ENCODE peak calls at places on chromosomes 6 and 20, in six cellular contexts. One of them, this sample, is unnamed.

GRCh38 chr6:131948692-131949614 is 2.2 kb downstream of the CCN2 start:
- DNase-seq in GM12878: no peak
- DNase-seq in HepG2: peak; percentile 67
- DNase-seq in WTC11: no peak
- DNase-seq in K562: no peak
- DNase-seq in H1: no peak
- DNase-seq in this sample: no peak

GRCh38 chr6:43608310-43608763 is 20.7 kb downstream of the GTPBP2 start:
- DNase-seq in HepG2: peak; percentile 68
- DNase-seq in WTC11: peak; percentile 79
- DNase-seq in K562: peak; percentile 74
- DNase-seq in H1: peak; percentile 84
- DNase-seq in GM12878: peak; percentile 17
- DNase-seq in this sample: peak; percentile 92

GRCh38 chr20:48186447-48186846 is 401.2 kb upstream of the SULF2 start:
- DNase-seq in K562: no peak
- DNase-seq in WTC11: no peak
- DNase-seq in GM12878: no peak
- DNase-seq in H1: no peak
- DNase-seq in HepG2: no peak
- DNase-seq in this sample: no peak

GRCh38 chr6:170074435-170074834 is 216.4 kb downstream of the DLL1 start:
- DNase-seq in WTC11: no peak
- DNase-seq in K562: no peak
- DNase-seq in GM12878: no peak
- DNase-seq in HepG2: no peak
- DNase-seq in H1: no peak
- DNase-seq in this sample: no peak

GRCh38 chr6:170284126-170284773 is 6.6 kb downstream of the DLL1 start:
- DNase-seq in K562: no peak
- DNase-seq in GM12878: no peak
- DNase-seq in HepG2: no peak
- DNase-seq in H1: no peak
- DNase-seq in WTC11: no peak
- DNase-seq in this sample: no peak

GRCh38 chr20:11716239-11716944 is 201.3 kb upstream of the BTBD3 start:
- DNase-seq in K562: no peak
- DNase-seq in H1: no peak
- DNase-seq in WTC11: peak; percentile 29
- DNase-seq in GM12878: no peak
- DNase-seq in HepG2: peak; percentile 62
- DNase-seq in this sample: peak; percentile 89

GRCh38 chr20:5364136-5364821 is 47.5 kb upstream of the PROKR2 start:
- DNase-seq in K562: no peak
- DNase-seq in GM12878: no peak
- DNase-seq in WTC11: no peak
- DNase-seq in HepG2: no peak
- DNase-seq in H1: no peak
- DNase-seq in this sample: peak; percentile 38

GRCh38 chr6:37317312-37318038 is 36.3 kb upstream of the RNF8 start:
- DNase-seq in HepG2: no peak
- DNase-seq in H1: no peak
- DNase-seq in WTC11: no peak
- DNase-seq in GM12878: no peak
- DNase-seq in K562: no peak
- DNase-seq in this sample: no peak

GRCh38 chr6:56364482-56365313 is 117.3 kb upstream of the COL21A1 start:
- DNase-seq in K562: no peak
- DNase-seq in HepG2: no peak
- DNase-seq in H1: no peak
- DNase-seq in GM12878: no peak
- DNase-seq in WTC11: no peak
- DNase-seq in this sample: no peak

GRCh38 chr20:52422574-52423463 is 231.2 kb upstream of the ZFP64 start:
- DNase-seq in K562: no peak
- DNase-seq in GM12878: no peak
- DNase-seq in H1: no peak
- DNase-seq in WTC11: no peak
- DNase-seq in HepG2: no peak
- DNase-seq in this sample: no peak

GRCh38 chr6:18496462-18496861 is 109.3 kb downstream of the RNF144B start:
- DNase-seq in GM12878: no peak
- DNase-seq in WTC11: no peak
- DNase-seq in K562: no peak
- DNase-seq in H1: no peak
- DNase-seq in HepG2: no peak
- DNase-seq in this sample: no peak

GRCh38 chr6:72218125-72218524 is 331.8 kb downstream of the RIMS1 start:
- DNase-seq in WTC11: peak; percentile 75
- DNase-seq in K562: peak; percentile 14
- DNase-seq in GM12878: no peak
- DNase-seq in H1: peak; percentile 61
- DNase-seq in HepG2: peak; percentile 17
- DNase-seq in this sample: peak; percentile 83

GRCh38 chr6:129644567-129645015 is 65.4 kb downstream of the ARHGAP18 start:
- DNase-seq in GM12878: no peak
- DNase-seq in HepG2: peak; percentile 85
- DNase-seq in K562: no peak
- DNase-seq in H1: no peak
- DNase-seq in WTC11: no peak
- DNase-seq in this sample: no peak

GRCh38 chr20:57256205-57256604 is 10.2 kb downstream of the BMP7 start:
- DNase-seq in K562: no peak
- DNase-seq in H1: no peak
- DNase-seq in WTC11: no peak
- DNase-seq in HepG2: no peak
- DNase-seq in GM12878: no peak
- DNase-seq in this sample: no peak

GRCh38 chr6:39714802-39715201 is 10.4 kb downstream of the KIF6 start:
- DNase-seq in H1: no peak
- DNase-seq in HepG2: no peak
- DNase-seq in K562: no peak
- DNase-seq in GM12878: no peak
- DNase-seq in WTC11: no peak
- DNase-seq in this sample: no peak

GRCh38 chr6:75205776-75206334 is at the start of gene COL12A1:
- DNase-seq in GM12878: no peak
- DNase-seq in H1: peak; percentile 86
- DNase-seq in HepG2: no peak
- DNase-seq in WTC11: peak; percentile 74
- DNase-seq in K562: no peak
- DNase-seq in this sample: peak; percentile 90

GRCh38 chr20:719816-720215 is 44.2 kb upstream of the SCRT2 start:
- DNase-seq in WTC11: no peak
- DNase-seq in HepG2: no peak
- DNase-seq in K562: no peak
- DNase-seq in GM12878: no peak
- DNase-seq in H1: no peak
- DNase-seq in this sample: no peak

GRCh38 chr6:122609881-122610689 is at the start of gene PKIB:
- DNase-seq in HepG2: peak; percentile 64
- DNase-seq in K562: peak; percentile 53
- DNase-seq in WTC11: peak; percentile 85
- DNase-seq in GM12878: no peak
- DNase-seq in H1: peak; percentile 86
- DNase-seq in this sample: peak; percentile 91

GRCh38 chr6:98463038-98463437 is 371.3 kb upstream of the POU3F2 start:
- DNase-seq in HepG2: no peak
- DNase-seq in GM12878: no peak
- DNase-seq in K562: no peak
- DNase-seq in WTC11: no peak
- DNase-seq in H1: no peak
- DNase-seq in this sample: no peak

GRCh38 chr6:63742060-63742459 is 106.5 kb downstream of the PHF3 start:
- DNase-seq in WTC11: no peak
- DNase-seq in GM12878: no peak
- DNase-seq in HepG2: no peak
- DNase-seq in K562: no peak
- DNase-seq in H1: no peak
- DNase-seq in this sample: no peak

GRCh38 chr20:48052492-48052870 is 267.2 kb upstream of the SULF2 start:
- DNase-seq in WTC11: no peak
- DNase-seq in HepG2: no peak
- DNase-seq in H1: no peak
- DNase-seq in GM12878: no peak
- DNase-seq in K562: no peak
- DNase-seq in this sample: no peak

GRCh38 chr20:52972965-52973819 is 1.0 kb downstream of the TSHZ2 start:
- DNase-seq in H1: peak; percentile 68
- DNase-seq in K562: no peak
- DNase-seq in GM12878: no peak
- DNase-seq in WTC11: peak; percentile 46
- DNase-seq in HepG2: no peak
- DNase-seq in this sample: peak; percentile 73

GRCh38 chr20:41135187-41135887 is 2.0 kb upstream of the PLCG1 start:
- DNase-seq in K562: peak; percentile 68
- DNase-seq in HepG2: peak; percentile 70
- DNase-seq in GM12878: no peak
- DNase-seq in H1: peak; percentile 77
- DNase-seq in WTC11: peak; percentile 73
- DNase-seq in this sample: peak; percentile 85

GRCh38 chr20:5135363-5136012 is 8.7 kb downstream of the CDS2 start:
- DNase-seq in HepG2: no peak
- DNase-seq in WTC11: no peak
- DNase-seq in H1: peak; percentile 30
- DNase-seq in K562: no peak
- DNase-seq in GM12878: peak; percentile 42
- DNase-seq in this sample: no peak

GRCh38 chr20:1674361-1674760 is 16.8 kb upstream of the SIRPG start:
- DNase-seq in HepG2: no peak
- DNase-seq in GM12878: no peak
- DNase-seq in WTC11: no peak
- DNase-seq in H1: peak; percentile 6
- DNase-seq in K562: no peak
- DNase-seq in this sample: no peak

GRCh38 chr6:73262701-73263569 is at the start of gene KHDC1:
- DNase-seq in H1: peak; percentile 74
- DNase-seq in K562: peak; percentile 73
- DNase-seq in WTC11: peak; percentile 66
- DNase-seq in GM12878: no peak
- DNase-seq in HepG2: no peak
- DNase-seq in this sample: peak; percentile 83

GRCh38 chr6:107460074-107460631 is 789 bp upstream of the PDSS2 start:
- DNase-seq in HepG2: no peak
- DNase-seq in K562: no peak
- DNase-seq in GM12878: no peak
- DNase-seq in H1: no peak
- DNase-seq in WTC11: no peak
- DNase-seq in this sample: peak; percentile 73

GRCh38 chr20:38805958-38806854 is 709 bp downstream of the PPP1R16B start:
- DNase-seq in HepG2: no peak
- DNase-seq in K562: peak; percentile 25
- DNase-seq in GM12878: no peak
- DNase-seq in H1: peak; percentile 74
- DNase-seq in WTC11: peak; percentile 44
- DNase-seq in this sample: peak; percentile 63

DNA sequence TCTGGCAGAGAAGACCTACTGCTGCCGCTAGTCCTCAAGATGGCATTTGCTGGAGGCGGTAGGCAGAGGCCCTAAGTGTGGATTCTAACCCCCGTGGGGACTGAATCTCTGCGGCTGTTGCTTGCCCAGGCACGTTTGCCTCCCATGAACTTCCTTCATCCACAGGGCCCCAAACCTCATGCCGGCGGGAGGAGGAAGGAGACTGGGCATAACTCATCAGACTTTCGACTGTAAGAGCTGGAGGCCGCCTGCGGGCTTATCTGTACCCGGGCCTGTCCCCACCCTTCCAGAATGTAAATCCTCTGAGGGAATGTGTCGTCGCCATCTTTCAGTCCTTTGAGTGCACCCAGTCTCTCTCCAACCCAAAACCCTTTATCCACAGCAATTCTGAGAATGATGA is 990 bp downstream of the ZFP57 start:
- DNase-seq in WTC11: no peak
- DNase-seq in K562: peak; percentile 21
- DNase-seq in GM12878: no peak
- DNase-seq in H1: no peak
- DNase-seq in HepG2: no peak
- DNase-seq in this sample: no peak
- TF ChIP-seq CREB1 in WTC11: no peak
- TF ChIP-seq CREB1 in K562: no peak
- TF ChIP-seq CREB1 in GM12878: no peak
- TF ChIP-seq CREB1 in H1: no peak
- TF ChIP-seq CREB1 in HepG2: no peak
- TF ChIP-seq CREB1 in this sample: no peak

GRCh38 chr6:34196116-34196832 is 40.4 kb upstream of the HMGA1 start:
- DNase-seq in GM12878: peak; percentile 28
- DNase-seq in WTC11: peak; percentile 81
- DNase-seq in HepG2: no peak
- DNase-seq in H1: peak; percentile 91
- DNase-seq in K562: peak; percentile 94
- DNase-seq in this sample: peak; percentile 83
- TF ChIP-seq CREB1 in GM12878: peak; percentile 34
- TF ChIP-seq CREB1 in WTC11: no peak
- TF ChIP-seq CREB1 in HepG2: no peak
- TF ChIP-seq CREB1 in H1: no peak
- TF ChIP-seq CREB1 in K562: no peak
- TF ChIP-seq CREB1 in this sample: peak; percentile 11

DNA sequence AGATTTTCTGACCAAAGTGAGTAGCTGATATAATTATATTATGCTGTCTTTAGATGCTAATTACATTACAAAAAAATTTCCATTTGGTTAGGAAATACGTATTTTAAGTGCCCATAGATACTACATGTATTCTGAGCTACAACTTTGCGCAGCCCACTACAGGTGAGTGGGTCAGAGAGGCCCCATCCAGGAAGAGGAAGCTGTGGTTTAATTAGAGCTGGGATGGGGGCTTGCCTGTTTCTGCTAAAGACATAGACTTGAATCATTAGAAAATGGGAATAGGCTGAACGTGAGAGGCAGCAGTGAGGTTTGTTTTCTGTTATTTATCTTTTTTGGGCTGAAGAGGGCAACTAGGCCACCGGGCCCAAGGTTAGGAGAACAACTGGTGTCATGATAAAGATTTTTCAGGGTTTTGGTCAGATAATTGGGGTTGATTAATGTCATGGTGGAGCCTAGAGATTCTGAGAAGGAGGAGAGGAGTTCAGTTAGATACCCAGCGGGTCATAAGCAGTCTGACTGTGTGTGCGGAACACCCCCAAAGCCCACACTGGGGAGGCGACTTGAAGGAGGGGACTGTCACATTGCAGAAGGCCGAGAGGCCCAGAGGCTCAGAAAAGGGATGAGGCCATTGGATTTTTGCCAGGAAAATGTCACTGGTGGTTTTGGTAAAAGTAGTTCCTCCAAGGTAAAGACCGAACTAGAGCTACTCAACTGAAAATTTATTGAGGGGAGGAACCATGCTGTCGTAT is 14.6 kb upstream of the IRF4 start:
- DNase-seq in WTC11: no peak
- DNase-seq in H1: no peak
- DNase-seq in K562: no peak
- DNase-seq in HepG2: no peak
- DNase-seq in GM12878: no peak
- DNase-seq in this sample: no peak
- TF ChIP-seq CREB1 in WTC11: no peak
- TF ChIP-seq CREB1 in H1: no peak
- TF ChIP-seq CREB1 in K562: no peak
- TF ChIP-seq CREB1 in HepG2: no peak
- TF ChIP-seq CREB1 in GM12878: no peak
- TF ChIP-seq CREB1 in this sample: no peak

GRCh38 chr20:35663516-35663812 is 1.2 kb downstream of the CPNE1 start:
- DNase-seq in HepG2: no peak
- DNase-seq in GM12878: no peak
- DNase-seq in H1: no peak
- DNase-seq in K562: no peak
- DNase-seq in WTC11: no peak
- DNase-seq in this sample: no peak
- TF ChIP-seq CREB1 in HepG2: no peak
- TF ChIP-seq CREB1 in GM12878: no peak
- TF ChIP-seq CREB1 in H1: no peak
- TF ChIP-seq CREB1 in K562: no peak
- TF ChIP-seq CREB1 in WTC11: no peak
- TF ChIP-seq CREB1 in this sample: no peak